ENCODE peak calls at places on chromosome 5, in eight cellular contexts. S is cardiac fibroblast, G is A549, M is stomach, E is mesendoderm, O is cardiac muscle cell, K is BE2C, J is neural progenitor cell. N is an unnamed sample.

GRCh38 chr5:132674671-132675506 is 1.1 kb downstream of the IL4 start:
- DNase-seq in S (peak), K (no peak), M (no peak), O (peak), E (no peak), J (no peak), G (peak), N (no peak)

GRCh38 chr5:134209477-134210240 is 16.2 kb downstream of the PPP2CA start:
- DNase-seq in M (no peak), J (no peak), G (no peak), S (no peak), O (no peak), K (no peak), E (no peak), N (no peak)

GRCh38 chr5:7897014-7897600 is 28.2 kb downstream of the MTRR start:
- DNase-seq in O (peak), S (peak), J (peak), G (peak), E (peak), K (peak), M (no peak), N (no peak)

GRCh38 chr5:107674655-107675054 is 3.9 kb upstream of the EFNA5 start:
- DNase-seq in E (no peak), O (peak), S (no peak), M (no peak), K (no peak), G (no peak), J (no peak), N (no peak)

GRCh38 chr5:14463629-14464028 is 118.0 kb upstream of the OTULINL start:
- DNase-seq in M (no peak), J (no peak), S (peak), K (no peak), G (peak), E (no peak), O (peak), N (no peak)

GRCh38 chr5:132500931-132501628 is 10.5 kb upstream of the IRF1 start:
- DNase-seq in E (peak), S (peak), J (peak), K (peak), M (peak), O (peak), G (peak), N (peak)

GRCh38 chr5:99019812-99020697 is 91.2 kb upstream of the CHD1 start:
- DNase-seq in S (peak), E (no peak), O (peak), K (peak), J (no peak), G (peak), M (no peak), N (no peak)

GRCh38 chr5:82312373-82312856 is 34.3 kb upstream of the RPS23 start:
- DNase-seq in K (peak), S (peak), E (peak), O (peak), M (no peak), G (peak), J (peak), N (no peak)

GRCh38 chr5:122093415-122093814 is 15.4 kb upstream of the LOX start:
- DNase-seq in K (no peak), J (no peak), M (no peak), G (no peak), O (peak), E (no peak), S (peak), N (no peak)

GRCh38 chr5:113435571-113435970 is 782 bp upstream of the TSSK1B start:
- DNase-seq in O (no peak), G (no peak), E (no peak), K (no peak), J (no peak), S (peak), M (no peak), N (no peak)
- H3K4me3 ChIP-seq in O (no peak), G (no peak), E (no peak), K (no peak), J (no peak), S (no peak), M (no peak), N (no peak)

GRCh38 chr5:101370240-101370639 is 467.2 kb upstream of the ST8SIA4 start:
- DNase-seq in J (peak), E (no peak), M (no peak), S (no peak), G (no peak), O (no peak), K (no peak), N (no peak)
- H3K4me3 ChIP-seq in J (no peak), E (no peak), M (no peak), S (no peak), G (no peak), O (no peak), K (peak), N (peak)

GRCh38 chr5:2165991-2166978 is 283.6 kb upstream of the IRX4 start:
- DNase-seq in K (no peak), G (no peak), J (no peak), S (no peak), M (no peak), O (no peak), E (no peak), N (no peak)
- H3K4me3 ChIP-seq in K (no peak), G (no peak), J (no peak), S (no peak), M (no peak), O (no peak), E (no peak), N (no peak)

DNA sequence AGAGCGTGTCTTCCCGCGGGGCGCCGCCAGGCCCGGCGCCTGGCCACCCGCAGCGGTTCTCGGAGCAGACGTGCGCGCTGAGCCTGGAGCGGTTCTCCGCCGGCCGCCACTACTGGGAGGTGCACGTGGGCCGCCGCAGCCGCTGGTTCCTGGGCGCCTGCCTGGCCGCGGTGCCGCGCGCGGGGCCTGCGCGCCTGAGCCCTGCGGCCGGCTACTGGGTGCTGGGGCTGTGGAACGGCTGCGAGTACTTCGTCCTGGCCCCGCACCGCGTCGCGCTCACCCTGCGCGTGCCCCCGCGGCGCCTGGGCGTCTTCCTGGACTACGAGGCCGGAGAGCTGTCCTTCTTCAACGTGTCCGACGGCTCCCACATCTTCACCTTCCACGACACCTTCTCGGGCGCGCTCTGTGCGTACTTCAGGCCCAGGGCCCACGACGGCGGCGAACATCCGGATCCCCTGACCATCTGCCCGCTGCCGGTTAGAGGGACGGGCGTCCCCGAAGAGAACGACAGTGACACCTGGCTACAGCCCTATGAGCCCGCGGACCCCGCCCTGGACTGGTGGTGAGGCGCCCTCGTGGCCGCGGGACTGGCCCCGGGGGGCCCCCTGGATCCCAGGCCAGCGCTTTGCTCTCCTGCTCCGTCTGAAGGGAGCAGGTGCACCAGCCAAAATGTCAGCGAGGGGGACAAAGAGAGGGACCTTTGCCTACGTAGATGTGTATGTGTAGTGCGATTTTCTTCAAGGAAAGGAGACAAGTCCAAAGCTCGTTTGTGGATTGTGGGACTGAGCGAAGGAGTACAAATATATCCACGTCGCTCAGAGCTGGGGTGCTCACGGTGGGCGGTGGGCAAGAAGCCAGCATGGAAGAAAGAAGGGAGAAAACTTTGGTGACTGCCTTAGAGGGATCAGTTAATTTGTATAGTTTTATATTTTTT is 19.5 kb downstream of the BTNL9 start:
- DNase-seq in K (no peak), G (no peak), O (no peak), J (peak), S (no peak), E (peak), M (no peak), N (no peak)
- H3K4me3 ChIP-seq in K (no peak), G (no peak), O (no peak), J (peak), S (no peak), E (no peak), M (no peak), N (no peak)

N was measured in kidney.